ENCODE peak calls at places on chromosome 17, in nine cellular contexts. One of them, this sample, is unnamed.

GRCh38 chr17:63571632-63572310 is 21.5 kb downstream of the DCAF7 start:
- DNase-seq in thoracic aorta: no peak
- DNase-seq in pancreas: no peak
- DNase-seq in CD8-positive, alpha-beta T cell: no peak
- DNase-seq in body of pancreas: no peak
- DNase-seq in right cardiac atrium: no peak
- DNase-seq in testis: no peak
- DNase-seq in mesendoderm: peak; percentile 30
- DNase-seq in A673: peak; percentile 41
- DNase-seq in this sample: no peak

GRCh38 chr17:82605939-82606600 is 42.2 kb downstream of the WDR45B start:
- DNase-seq in thoracic aorta: no peak
- DNase-seq in pancreas: no peak
- DNase-seq in CD8-positive, alpha-beta T cell: no peak
- DNase-seq in body of pancreas: no peak
- DNase-seq in right cardiac atrium: no peak
- DNase-seq in testis: no peak
- DNase-seq in mesendoderm: no peak
- DNase-seq in A673: no peak
- DNase-seq in this sample: no peak

GRCh38 chr17:50518265-50519023 is 10.2 kb downstream of the MYCBPAP start:
- DNase-seq in thoracic aorta: no peak
- DNase-seq in pancreas: peak; percentile 46
- DNase-seq in CD8-positive, alpha-beta T cell: no peak
- DNase-seq in body of pancreas: peak; percentile 62
- DNase-seq in right cardiac atrium: no peak
- DNase-seq in testis: peak; percentile 60
- DNase-seq in mesendoderm: no peak
- DNase-seq in A673: no peak
- DNase-seq in this sample: no peak

GRCh38 chr17:49210158-49211029 is at the start of the genes ABI3 and GNGT2:
- DNase-seq in thoracic aorta: no peak
- DNase-seq in pancreas: no peak
- DNase-seq in CD8-positive, alpha-beta T cell: no peak
- DNase-seq in body of pancreas: no peak
- DNase-seq in right cardiac atrium: peak; percentile 73
- DNase-seq in testis: no peak
- DNase-seq in mesendoderm: peak; percentile 73
- DNase-seq in A673: peak; percentile 84
- DNase-seq in this sample: no peak

GRCh38 chr17:14515015-14515414 is 214.1 kb downstream of the HS3ST3B1 start:
- DNase-seq in thoracic aorta: no peak
- DNase-seq in pancreas: no peak
- DNase-seq in CD8-positive, alpha-beta T cell: no peak
- DNase-seq in body of pancreas: no peak
- DNase-seq in right cardiac atrium: no peak
- DNase-seq in testis: no peak
- DNase-seq in mesendoderm: no peak
- DNase-seq in A673: no peak
- DNase-seq in this sample: no peak

GRCh38 chr17:39867891-39868553 is at the start of gene ZPBP2:
- DNase-seq in thoracic aorta: no peak
- DNase-seq in pancreas: no peak
- DNase-seq in CD8-positive, alpha-beta T cell: no peak
- DNase-seq in body of pancreas: no peak
- DNase-seq in right cardiac atrium: no peak
- DNase-seq in testis: peak; percentile 50
- DNase-seq in mesendoderm: no peak
- DNase-seq in A673: no peak
- DNase-seq in this sample: no peak

GRCh38 chr17:36611345-36612072 is 10.1 kb downstream of the MRM1 start:
- DNase-seq in thoracic aorta: no peak
- DNase-seq in pancreas: no peak
- DNase-seq in CD8-positive, alpha-beta T cell: no peak
- DNase-seq in body of pancreas: no peak
- DNase-seq in right cardiac atrium: no peak
- DNase-seq in testis: no peak
- DNase-seq in mesendoderm: no peak
- DNase-seq in A673: no peak
- DNase-seq in this sample: peak; percentile 70

GRCh38 chr17:65660947-65661346 is 99.5 kb upstream of the AXIN2 start:
- DNase-seq in thoracic aorta: no peak
- DNase-seq in pancreas: no peak
- DNase-seq in CD8-positive, alpha-beta T cell: no peak
- DNase-seq in body of pancreas: no peak
- DNase-seq in right cardiac atrium: no peak
- DNase-seq in testis: no peak
- DNase-seq in mesendoderm: no peak
- DNase-seq in A673: peak; percentile 25
- DNase-seq in this sample: no peak

GRCh38 chr17:19935169-19935568 is 42.5 kb downstream of the AKAP10 start:
- DNase-seq in thoracic aorta: no peak
- DNase-seq in pancreas: no peak
- DNase-seq in CD8-positive, alpha-beta T cell: no peak
- DNase-seq in body of pancreas: no peak
- DNase-seq in right cardiac atrium: no peak
- DNase-seq in testis: no peak
- DNase-seq in mesendoderm: no peak
- DNase-seq in A673: no peak
- DNase-seq in this sample: no peak

DNA sequence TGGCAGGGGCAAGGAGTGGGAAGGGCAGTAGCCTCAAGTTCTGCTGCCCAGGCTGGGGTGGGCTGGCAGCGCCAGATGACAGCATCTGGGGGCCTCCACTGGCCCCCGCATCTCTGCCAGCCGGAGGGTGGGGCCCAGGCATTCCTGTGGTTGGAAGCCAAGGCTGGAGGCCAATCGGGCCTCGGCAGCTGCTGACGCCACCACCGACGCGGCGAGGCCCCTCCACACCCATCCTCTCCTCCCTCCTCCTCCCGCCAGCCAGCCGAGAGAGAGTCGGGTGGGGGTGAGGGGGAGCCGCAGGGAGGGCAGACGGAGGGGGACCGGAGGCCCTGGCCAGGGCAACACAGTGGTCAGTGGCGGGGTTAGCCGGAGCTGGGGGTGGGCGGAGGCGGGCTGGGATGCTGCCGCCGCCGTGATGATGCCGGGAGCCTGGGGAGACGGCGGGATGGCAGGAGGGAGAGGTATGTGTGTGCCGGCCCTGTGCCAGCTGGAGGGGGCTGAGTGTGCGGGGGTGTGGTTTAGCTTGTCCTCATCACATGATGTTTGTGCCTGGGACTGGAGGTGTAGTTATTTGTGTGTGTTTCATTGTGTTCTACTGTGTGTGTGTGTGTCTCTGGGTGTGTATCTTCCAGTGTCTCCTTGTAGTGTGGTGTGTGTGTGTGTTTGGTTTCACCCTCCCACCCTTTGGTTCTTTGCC is 36.6 kb downstream of the ARHGAP23 start:
- DNase-seq in thoracic aorta: no peak
- DNase-seq in pancreas: peak; percentile 37
- DNase-seq in CD8-positive, alpha-beta T cell: no peak
- DNase-seq in body of pancreas: peak; percentile 64
- DNase-seq in right cardiac atrium: peak; percentile 94
- DNase-seq in testis: peak; percentile 91
- DNase-seq in mesendoderm: no peak
- DNase-seq in A673: peak; percentile 75
- DNase-seq in this sample: peak; percentile 88
- H3K27ac ChIP-seq in thoracic aorta: peak overlapping the region; percentile 100
- H3K27ac ChIP-seq in pancreas: peak overlapping the region; percentile 22
- H3K27ac ChIP-seq in CD8-positive, alpha-beta T cell: no peak overlapping the region
- H3K27ac ChIP-seq in body of pancreas: peak overlapping the region; percentile 41
- H3K27ac ChIP-seq in right cardiac atrium: peak overlapping the region; percentile 81
- H3K27ac ChIP-seq in testis: peak overlapping the region; percentile 88
- H3K27ac ChIP-seq in mesendoderm: no peak overlapping the region
- H3K27ac ChIP-seq in A673: peak overlapping the region; percentile 63
- H3K27ac ChIP-seq in this sample: peak overlapping the region; percentile 93

DNA sequence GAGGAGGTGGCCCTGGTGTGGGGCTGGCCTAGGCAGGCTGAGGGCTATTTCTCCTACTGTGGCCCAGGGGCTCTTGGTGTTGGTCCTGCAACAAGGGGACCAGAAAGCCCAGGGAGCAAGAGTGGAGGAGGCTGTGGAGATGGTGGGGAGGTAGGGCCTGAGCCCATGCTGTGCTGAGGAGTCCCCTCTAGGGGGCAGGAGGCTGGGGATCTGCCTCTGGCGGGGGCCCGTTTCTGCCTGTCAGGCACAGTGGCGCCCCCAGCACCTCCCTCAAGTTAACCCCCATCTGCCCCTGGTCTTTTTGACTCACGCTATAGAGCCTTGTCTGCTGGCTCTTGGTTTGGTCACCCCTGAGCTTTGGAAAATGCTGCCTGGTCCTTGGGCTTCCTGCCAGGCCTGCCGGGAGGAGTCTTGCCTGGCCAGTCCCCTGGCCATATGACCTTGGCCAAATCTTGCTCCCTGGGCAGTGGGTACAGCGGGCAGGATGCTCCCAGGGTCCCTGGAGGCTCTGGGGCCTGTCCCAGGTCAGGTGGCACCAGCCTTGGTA is 5.9 kb downstream of the BAIAP2 start:
- DNase-seq in thoracic aorta: no peak
- DNase-seq in pancreas: no peak
- DNase-seq in CD8-positive, alpha-beta T cell: no peak
- DNase-seq in body of pancreas: no peak
- DNase-seq in right cardiac atrium: no peak
- DNase-seq in testis: no peak
- DNase-seq in mesendoderm: peak; percentile 69
- DNase-seq in A673: peak; percentile 44
- DNase-seq in this sample: no peak
- H3K27ac ChIP-seq in thoracic aorta: no peak overlapping the region
- H3K27ac ChIP-seq in pancreas: no peak overlapping the region
- H3K27ac ChIP-seq in CD8-positive, alpha-beta T cell: no peak overlapping the region
- H3K27ac ChIP-seq in body of pancreas: no peak overlapping the region
- H3K27ac ChIP-seq in right cardiac atrium: no peak overlapping the region
- H3K27ac ChIP-seq in testis: no peak overlapping the region
- H3K27ac ChIP-seq in mesendoderm: no peak overlapping the region
- H3K27ac ChIP-seq in A673: peak overlapping the region; percentile 62
- H3K27ac ChIP-seq in this sample: peak overlapping the region; percentile 98

GRCh38 chr17:44997733-44998520 is 29.8 kb upstream of the C1QL1 start:
- DNase-seq in thoracic aorta: no peak
- DNase-seq in pancreas: no peak
- DNase-seq in CD8-positive, alpha-beta T cell: no peak
- DNase-seq in body of pancreas: no peak
- DNase-seq in right cardiac atrium: no peak
- DNase-seq in testis: no peak
- DNase-seq in mesendoderm: peak; percentile 53
- DNase-seq in A673: peak; percentile 25
- DNase-seq in this sample: no peak
- H3K27ac ChIP-seq in thoracic aorta: no peak overlapping the region
- H3K27ac ChIP-seq in pancreas: no peak overlapping the region
- H3K27ac ChIP-seq in CD8-positive, alpha-beta T cell: no peak overlapping the region
- H3K27ac ChIP-seq in body of pancreas: no peak overlapping the region
- H3K27ac ChIP-seq in right cardiac atrium: no peak overlapping the region
- H3K27ac ChIP-seq in testis: no peak overlapping the region
- H3K27ac ChIP-seq in mesendoderm: no peak overlapping the region
- H3K27ac ChIP-seq in A673: no peak overlapping the region
- H3K27ac ChIP-seq in this sample: no peak overlapping the region

GRCh38 chr17:32813021-32813420 is 63.9 kb downstream of the MYO1D start:
- DNase-seq in thoracic aorta: no peak
- DNase-seq in pancreas: no peak
- DNase-seq in CD8-positive, alpha-beta T cell: no peak
- DNase-seq in body of pancreas: no peak
- DNase-seq in right cardiac atrium: no peak
- DNase-seq in testis: no peak
- DNase-seq in mesendoderm: no peak
- DNase-seq in A673: no peak
- DNase-seq in this sample: peak; percentile 22
- H3K27ac ChIP-seq in thoracic aorta: no peak overlapping the region
- H3K27ac ChIP-seq in pancreas: no peak overlapping the region
- H3K27ac ChIP-seq in CD8-positive, alpha-beta T cell: no peak overlapping the region
- H3K27ac ChIP-seq in body of pancreas: no peak overlapping the region
- H3K27ac ChIP-seq in right cardiac atrium: no peak overlapping the region
- H3K27ac ChIP-seq in testis: no peak overlapping the region
- H3K27ac ChIP-seq in mesendoderm: no peak overlapping the region
- H3K27ac ChIP-seq in A673: no peak overlapping the region
- H3K27ac ChIP-seq in this sample: no peak overlapping the region

This sample was measured in RWPE1.